ENCODE peak calls at places on chromosomes 16 and 17, in eight cellular contexts. C, Y, J, K, Q, O, L and T are unnamed samples.

GRCh38 chr16:9165601-9166220 is 74.3 kb downstream of the HAPSTR1 start:
- DNase-seq in O (no peak), L (no peak), C (no peak), Q (no peak), K (no peak), J (no peak), Y (no peak), T (no peak)

GRCh38 chr16:89364603-89365002 is 125.8 kb downstream of the ANKRD11 start:
- DNase-seq in L (no peak), C (no peak), O (no peak), Y (no peak), Q (no peak), J (no peak), K (no peak), T (no peak)

GRCh38 chr17:32648450-32648849 is 161.7 kb downstream of the CDK5R1 start:
- DNase-seq in C (no peak), L (no peak), O (no peak), K (no peak), Q (no peak), Y (no peak), J (no peak), T (no peak)

GRCh38 chr17:15260376-15261062 is 4.6 kb downstream of the PMP22 start:
- DNase-seq in L (peak), C (peak), J (peak), K (peak), O (peak), Y (peak), Q (peak), T (peak)

GRCh38 chr16:50254072-50254471 is 12.3 kb upstream of the ADCY7 start:
- DNase-seq in Y (no peak), J (no peak), C (no peak), K (no peak), L (no peak), Q (no peak), O (no peak), T (no peak)

GRCh38 chr16:88415381-88416323 is 32.9 kb downstream of the ZNF469 start:
- DNase-seq in O (no peak), K (no peak), J (no peak), Y (no peak), Q (no peak), C (no peak), L (no peak), T (no peak)

GRCh38 chr17:41519501-41520224 is 973 bp upstream of the KRT15 start:
- DNase-seq in O (no peak), J (no peak), Q (no peak), C (no peak), Y (no peak), K (peak), L (no peak), T (no peak)

GRCh38 chr16:49601541-49601940 is 227.9 kb downstream of the C16orf78 start:
- DNase-seq in L (no peak), Q (no peak), J (no peak), O (no peak), C (no peak), Y (no peak), K (no peak), T (no peak)

GRCh38 chr16:81626181-81626674 is 152.9 kb upstream of the PLCG2 start:
- DNase-seq in J (no peak), C (no peak), Q (no peak), K (no peak), L (no peak), Y (no peak), O (no peak), T (no peak)

GRCh38 chr17:81276781-81277180 is 18.3 kb downstream of the SLC38A10 start:
- DNase-seq in L (no peak), O (no peak), Y (no peak), J (no peak), C (no peak), Q (no peak), K (no peak), T (no peak)

GRCh38 chr16:87487361-87487924 is 5.4 kb downstream of the ZCCHC14 start:
- DNase-seq in C (peak), J (no peak), K (peak), Y (peak), Q (no peak), O (no peak), L (no peak), T (peak)

GRCh38 chr17:78343433-78344201 is 16.3 kb downstream of the SOCS3 start:
- DNase-seq in C (no peak), K (peak), Q (no peak), Y (no peak), J (no peak), L (peak), O (peak), T (no peak)
- H3K27ac ChIP-seq in C (peak), K (peak), Q (peak), Y (peak), J (peak), L (peak), O (peak), T (no peak)

DNA sequence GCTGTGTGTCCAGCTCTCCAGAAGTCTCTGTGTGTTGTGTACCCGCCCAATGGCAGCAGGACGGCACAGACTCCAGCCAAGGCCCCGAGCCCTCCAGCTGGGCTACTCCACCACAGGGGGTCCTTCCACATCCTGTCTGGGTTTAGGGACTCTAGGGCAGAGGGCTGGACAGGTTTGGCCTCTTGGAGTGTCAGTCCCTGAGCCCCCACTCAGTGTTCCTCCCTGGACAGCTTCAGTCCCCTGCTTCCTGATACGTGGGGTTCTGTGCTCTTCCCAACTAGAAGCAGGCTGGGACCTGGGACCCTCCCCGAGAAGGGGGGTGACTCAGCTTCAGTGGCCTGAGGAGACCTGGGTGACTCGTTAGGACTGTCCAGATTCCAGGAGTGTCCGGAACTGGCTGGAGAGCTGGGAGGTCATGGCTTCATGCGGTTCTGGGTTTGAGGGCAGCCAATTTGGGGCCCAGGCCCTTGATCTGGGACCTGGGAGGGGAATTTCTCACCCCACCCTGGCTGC is 4.2 kb downstream of the CDK3 start:
- DNase-seq in L (no peak), O (no peak), C (no peak), Y (no peak), Q (no peak), K (no peak), J (no peak), T (peak)
- H3K27ac ChIP-seq in L (no peak), O (no peak), C (peak), Y (no peak), Q (no peak), K (no peak), J (no peak), T (no peak)

DNA sequence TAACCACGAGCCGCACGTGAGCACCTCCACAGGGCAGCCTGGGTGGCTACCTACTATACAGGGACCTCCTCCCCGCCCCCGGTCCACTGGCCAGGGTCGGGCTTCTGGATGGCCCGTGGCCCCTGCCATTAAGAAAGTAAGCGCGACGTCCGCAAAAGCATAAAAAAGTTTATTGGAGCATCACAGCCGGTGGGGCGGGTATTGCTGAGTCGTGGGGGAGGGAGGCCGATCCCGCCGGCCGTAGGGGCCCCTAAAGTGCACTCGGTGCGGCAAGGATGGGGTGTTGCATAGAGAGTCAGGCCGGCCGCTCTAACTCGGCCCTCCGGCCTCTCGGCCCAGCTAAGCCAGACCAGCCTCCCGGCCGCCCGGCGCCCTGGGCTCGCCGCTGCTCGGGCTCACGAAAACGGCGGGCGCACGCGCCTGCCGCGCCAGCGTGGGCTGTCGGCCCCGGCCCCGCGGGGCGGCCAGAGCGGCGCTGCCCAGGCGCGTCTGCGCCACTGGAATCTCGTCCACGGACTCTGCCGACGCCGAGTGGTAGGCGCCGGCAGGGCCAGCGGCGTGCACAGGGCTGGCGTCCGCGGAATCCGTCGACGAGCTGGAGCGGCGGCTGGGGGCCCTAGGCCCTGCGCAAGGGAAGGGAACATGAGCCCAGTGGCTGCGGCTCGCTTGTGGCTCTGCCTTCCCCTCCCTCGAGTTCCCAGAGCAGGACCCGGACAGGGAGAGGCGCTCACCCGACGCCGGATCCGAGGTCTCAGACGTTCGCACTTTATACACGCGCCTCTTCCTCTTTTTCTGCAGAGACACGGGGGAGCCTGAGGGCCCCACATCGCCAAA is 1.2 kb upstream of the TPPP3 start:
- DNase-seq in Y (no peak), K (no peak), C (no peak), J (no peak), Q (peak), O (no peak), L (no peak), T (peak)
- H3K27ac ChIP-seq in Y (peak), K (no peak), C (peak), J (peak), Q (peak), O (no peak), L (no peak), T (no peak)

GRCh38 chr16:377419-377951 is 4.3 kb downstream of the PGAP6 start:
- DNase-seq in C (no peak), L (no peak), O (no peak), J (no peak), K (no peak), Y (no peak), Q (no peak), T (no peak)

GRCh38 chr16:376817-377418 is 4.9 kb downstream of the PGAP6 start:
- DNase-seq in Q (no peak), O (no peak), J (no peak), C (no peak), K (no peak), Y (no peak), L (no peak), T (no peak)

GRCh38 chr16:379961-380836 is 1.6 kb downstream of the PGAP6 start:
- DNase-seq in K (no peak), C (no peak), O (no peak), Q (no peak), J (no peak), L (no peak), Y (no peak), T (no peak)

GRCh38 chr16:379183-379960 is 2.4 kb downstream of the PGAP6 start:
- DNase-seq in L (no peak), Y (no peak), Q (no peak), O (no peak), J (no peak), K (no peak), C (no peak), T (peak)

DNA sequence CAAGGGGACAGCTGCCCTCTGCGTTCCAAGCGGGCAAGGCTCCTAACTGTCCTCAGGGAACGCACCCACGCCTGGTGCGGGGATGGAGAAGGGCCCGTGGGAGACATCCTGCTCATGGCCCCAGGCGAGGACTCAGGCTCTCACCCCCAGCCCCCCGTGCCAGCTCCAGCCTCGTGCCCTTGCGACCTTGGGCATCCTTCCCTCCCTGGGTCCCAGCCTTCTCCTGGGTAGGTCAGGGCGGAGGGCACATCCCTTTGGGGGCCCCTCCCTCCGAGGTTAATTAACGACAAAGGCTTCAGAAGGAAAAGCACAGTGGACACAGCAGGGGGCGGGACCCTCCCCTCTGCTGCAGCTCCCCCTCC is 3.0 kb downstream of the PGAP6 start:
- DNase-seq in K (no peak), L (no peak), O (no peak), C (no peak), J (no peak), Q (no peak), Y (no peak), T (peak)
- H3K27ac ChIP-seq in K (no peak), L (peak), O (no peak), C (no peak), J (no peak), Q (no peak), Y (no peak), T (no peak)